ENCODE peak calls at places on chromosome 16, in six cellular contexts. One of them, this sample, is unnamed.

GRCh38 chr16:27315333-27316037 is 1.7 kb downstream of the IL4R start:
- DNase-seq in trophoblast cell: peak; percentile 88
- DNase-seq in mesenchymal stem cell: peak; percentile 76
- DNase-seq in IMR-90: peak; percentile 65
- DNase-seq in neuronal stem cell: no peak
- DNase-seq in H1: no peak
- DNase-seq in this sample: peak; percentile 57

GRCh38 chr16:30760577-30761426 is 1.1 kb downstream of the CFAP119 start:
- DNase-seq in trophoblast cell: no peak
- DNase-seq in H1: no peak
- DNase-seq in mesenchymal stem cell: no peak
- DNase-seq in neuronal stem cell: no peak
- DNase-seq in IMR-90: no peak
- DNase-seq in this sample: no peak

GRCh38 chr16:4687946-4688673 is 5.3 kb upstream of the NUDT16L1 start:
- DNase-seq in H1: no peak
- DNase-seq in IMR-90: no peak
- DNase-seq in neuronal stem cell: no peak
- DNase-seq in trophoblast cell: no peak
- DNase-seq in mesenchymal stem cell: no peak
- DNase-seq in this sample: no peak

GRCh38 chr16:77794586-77794985 is 6.2 kb downstream of the VAT1L start:
- DNase-seq in IMR-90: peak; percentile 92
- DNase-seq in trophoblast cell: no peak
- DNase-seq in mesenchymal stem cell: peak; percentile 86
- DNase-seq in neuronal stem cell: no peak
- DNase-seq in H1: no peak
- DNase-seq in this sample: no peak

GRCh38 chr16:17304124-17304813 is 166.5 kb downstream of the XYLT1 start:
- DNase-seq in trophoblast cell: peak; percentile 93
- DNase-seq in IMR-90: peak; percentile 17
- DNase-seq in neuronal stem cell: no peak
- DNase-seq in H1: no peak
- DNase-seq in mesenchymal stem cell: no peak
- DNase-seq in this sample: no peak

GRCh38 chr16:85195271-85195647 is 83.0 kb upstream of the CIBAR2 start:
- DNase-seq in mesenchymal stem cell: no peak
- DNase-seq in IMR-90: no peak
- DNase-seq in neuronal stem cell: no peak
- DNase-seq in H1: no peak
- DNase-seq in trophoblast cell: no peak
- DNase-seq in this sample: no peak

GRCh38 chr16:55257971-55258613 is 65.9 kb upstream of the IRX6 start:
- DNase-seq in trophoblast cell: peak; percentile 60
- DNase-seq in mesenchymal stem cell: no peak
- DNase-seq in IMR-90: peak; percentile 26
- DNase-seq in H1: peak; percentile 57
- DNase-seq in neuronal stem cell: peak; percentile 49
- DNase-seq in this sample: peak; percentile 80

GRCh38 chr16:4392382-4393242 is 21.0 kb downstream of the VASN start:
- DNase-seq in H1: peak; percentile 59
- DNase-seq in IMR-90: peak; percentile 86
- DNase-seq in mesenchymal stem cell: no peak
- DNase-seq in trophoblast cell: peak; percentile 67
- DNase-seq in neuronal stem cell: no peak
- DNase-seq in this sample: peak; percentile 94

GRCh38 chr16:18804540-18804939 is 3.2 kb upstream of the ARL6IP1 start:
- DNase-seq in IMR-90: no peak
- DNase-seq in neuronal stem cell: no peak
- DNase-seq in H1: no peak
- DNase-seq in trophoblast cell: no peak
- DNase-seq in mesenchymal stem cell: no peak
- DNase-seq in this sample: peak; percentile 42

GRCh38 chr16:54342966-54343365 is 56.4 kb upstream of the IRX3 start:
- DNase-seq in neuronal stem cell: no peak
- DNase-seq in H1: no peak
- DNase-seq in mesenchymal stem cell: no peak
- DNase-seq in trophoblast cell: peak; percentile 73
- DNase-seq in IMR-90: no peak
- DNase-seq in this sample: no peak

GRCh38 chr16:27498916-27499658 is 50.6 kb downstream of the GTF3C1 start:
- DNase-seq in IMR-90: no peak
- DNase-seq in mesenchymal stem cell: no peak
- DNase-seq in H1: no peak
- DNase-seq in neuronal stem cell: no peak
- DNase-seq in trophoblast cell: no peak
- DNase-seq in this sample: no peak

GRCh38 chr16:23755484-23755809 is 621 bp downstream of the CHP2 start:
- DNase-seq in H1: no peak
- DNase-seq in mesenchymal stem cell: no peak
- DNase-seq in neuronal stem cell: no peak
- DNase-seq in trophoblast cell: no peak
- DNase-seq in IMR-90: no peak
- DNase-seq in this sample: no peak

GRCh38 chr16:76639685-76640289 is 362.6 kb downstream of the CNTNAP4 start:
- DNase-seq in neuronal stem cell: no peak
- DNase-seq in trophoblast cell: peak; percentile 44
- DNase-seq in mesenchymal stem cell: peak; percentile 90
- DNase-seq in IMR-90: peak; percentile 1
- DNase-seq in H1: peak; percentile 19
- DNase-seq in this sample: peak; percentile 71

GRCh38 chr16:64445649-64446048 is 676.2 kb downstream of the CDH11 start:
- DNase-seq in trophoblast cell: no peak
- DNase-seq in neuronal stem cell: no peak
- DNase-seq in mesenchymal stem cell: no peak
- DNase-seq in IMR-90: peak; percentile 11
- DNase-seq in H1: no peak
- DNase-seq in this sample: no peak

GRCh38 chr16:64280317-64280716 is 841.5 kb downstream of the CDH11 start:
- DNase-seq in neuronal stem cell: no peak
- DNase-seq in trophoblast cell: no peak
- DNase-seq in mesenchymal stem cell: no peak
- DNase-seq in H1: no peak
- DNase-seq in IMR-90: no peak
- DNase-seq in this sample: no peak

GRCh38 chr16:138049-138417 is 440 bp downstream of the NPRL3 start:
- DNase-seq in H1: no peak
- DNase-seq in neuronal stem cell: peak; percentile 56
- DNase-seq in mesenchymal stem cell: peak; percentile 44
- DNase-seq in IMR-90: no peak
- DNase-seq in trophoblast cell: peak; percentile 32
- DNase-seq in this sample: peak; percentile 36

GRCh38 chr16:86579268-86580062 is 1.1 kb downstream of the FOXL1 start:
- DNase-seq in neuronal stem cell: no peak
- DNase-seq in H1: no peak
- DNase-seq in IMR-90: no peak
- DNase-seq in mesenchymal stem cell: peak; percentile 51
- DNase-seq in trophoblast cell: no peak
- DNase-seq in this sample: no peak

GRCh38 chr16:17330019-17330570 is 140.7 kb downstream of the XYLT1 start:
- DNase-seq in H1: no peak
- DNase-seq in mesenchymal stem cell: no peak
- DNase-seq in neuronal stem cell: no peak
- DNase-seq in IMR-90: no peak
- DNase-seq in trophoblast cell: peak; percentile 73
- DNase-seq in this sample: no peak

DNA sequence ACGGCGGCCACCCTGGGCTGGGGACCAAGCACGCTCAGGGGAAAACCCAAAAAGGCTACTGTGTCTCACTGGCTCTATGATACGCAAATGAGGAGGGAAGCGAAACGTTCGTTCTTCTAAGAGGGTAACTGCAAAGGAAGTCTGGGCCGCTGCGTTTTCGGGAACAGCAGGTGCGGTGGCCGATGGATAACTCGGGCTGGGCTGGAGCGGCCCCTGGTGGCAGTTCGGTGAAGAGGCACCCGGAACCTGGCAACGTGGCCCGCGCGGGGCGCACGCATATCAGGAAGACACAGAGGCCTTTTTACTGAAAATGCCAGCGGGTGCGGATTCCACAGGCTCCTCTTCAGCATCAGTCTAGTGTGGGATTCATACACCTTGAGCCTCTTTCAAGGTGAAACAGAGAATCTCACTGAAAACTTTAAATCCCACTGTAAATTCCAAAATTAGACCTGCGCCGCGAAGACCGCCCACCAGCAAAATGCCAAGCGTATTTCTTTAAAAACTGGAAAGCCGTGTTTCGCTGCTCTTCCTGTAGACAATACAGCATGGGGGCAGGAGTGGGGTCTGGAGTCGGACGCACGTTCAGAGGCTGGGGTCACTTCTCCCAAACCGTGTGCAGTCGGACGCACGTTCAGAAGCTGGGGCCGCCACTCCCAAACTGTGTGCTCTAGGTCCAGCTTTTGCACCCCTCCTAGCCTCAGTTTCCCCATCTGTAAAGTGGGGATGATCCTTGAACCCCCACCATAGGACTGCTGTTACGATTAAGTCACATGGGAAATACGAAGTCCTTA is 44.4 kb upstream of the METTL9 start:
- DNase-seq in mesenchymal stem cell: peak; percentile 66
- DNase-seq in IMR-90: peak; percentile 71
- DNase-seq in trophoblast cell: peak; percentile 96
- DNase-seq in H1: peak; percentile 62
- DNase-seq in neuronal stem cell: peak; percentile 67
- DNase-seq in this sample: peak; percentile 96
- H3K14ac ChIP-seq in mesenchymal stem cell: no peak overlapping the region
- H3K14ac ChIP-seq in IMR-90: peak overlapping the region; percentile 74
- H3K14ac ChIP-seq in trophoblast cell: no peak overlapping the region
- H3K14ac ChIP-seq in H1: no peak overlapping the region
- H3K14ac ChIP-seq in neuronal stem cell: no peak overlapping the region
- H3K14ac ChIP-seq in this sample: peak overlapping the region; percentile 54

GRCh38 chr16:2008009-2008526 is 1.6 kb downstream of the ZNF598 start:
- DNase-seq in trophoblast cell: peak; percentile 91
- DNase-seq in H1: no peak
- DNase-seq in neuronal stem cell: no peak
- DNase-seq in mesenchymal stem cell: no peak
- DNase-seq in IMR-90: peak; percentile 34
- DNase-seq in this sample: no peak

GRCh38 chr16:2008631-2009301 is 855 bp downstream of the ZNF598 start:
- DNase-seq in trophoblast cell: peak; percentile 52
- DNase-seq in mesenchymal stem cell: peak; percentile 67
- DNase-seq in neuronal stem cell: no peak
- DNase-seq in IMR-90: peak; percentile 44
- DNase-seq in H1: no peak
- DNase-seq in this sample: no peak

GRCh38 chr16:2006317-2006716 is 3.3 kb downstream of the ZNF598 start:
- DNase-seq in mesenchymal stem cell: no peak
- DNase-seq in H1: no peak
- DNase-seq in IMR-90: no peak
- DNase-seq in neuronal stem cell: no peak
- DNase-seq in trophoblast cell: no peak
- DNase-seq in this sample: no peak

GRCh38 chr16:2005646-2006045 is 4.0 kb downstream of the ZNF598 start:
- DNase-seq in H1: no peak
- DNase-seq in mesenchymal stem cell: no peak
- DNase-seq in neuronal stem cell: no peak
- DNase-seq in trophoblast cell: no peak
- DNase-seq in IMR-90: no peak
- DNase-seq in this sample: peak; percentile 70

DNA sequence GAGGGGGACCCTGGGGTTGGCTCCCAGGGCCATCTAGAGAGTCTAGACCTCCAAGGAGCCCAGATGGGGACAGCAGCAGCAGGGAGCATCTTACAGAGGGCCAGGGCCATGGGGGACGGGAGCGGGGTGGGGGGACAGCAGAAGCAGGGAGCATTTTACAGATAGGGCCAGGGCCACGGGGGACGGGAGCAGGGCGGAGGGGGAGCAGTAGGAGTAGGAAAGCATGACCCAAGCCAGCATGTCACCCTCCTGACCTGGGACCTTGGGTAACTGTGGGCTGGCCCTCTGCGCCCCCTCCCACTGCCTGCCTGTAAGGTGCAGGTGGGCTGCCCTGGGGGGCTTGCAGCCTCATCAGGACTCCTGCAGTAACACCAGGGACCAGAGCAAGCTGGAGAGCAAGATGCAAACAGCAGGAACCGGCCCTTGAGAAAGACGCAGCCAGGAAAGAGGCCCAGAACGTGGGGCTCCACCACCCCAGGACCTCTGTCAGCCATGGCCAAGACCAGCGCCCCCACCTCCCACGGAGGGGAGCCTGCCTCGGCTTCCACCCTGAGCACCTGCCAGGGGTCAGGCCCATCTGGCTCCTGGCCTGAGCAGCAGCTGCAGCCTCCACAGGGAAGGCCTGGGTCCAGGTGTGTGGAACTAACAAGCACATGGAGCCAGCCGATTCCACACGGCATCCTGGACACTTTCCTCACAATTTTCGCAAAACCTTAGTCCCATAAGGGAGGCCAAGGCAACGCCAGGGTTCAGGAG is 2.4 kb downstream of the ZNF598 start:
- DNase-seq in mesenchymal stem cell: no peak
- DNase-seq in trophoblast cell: no peak
- DNase-seq in H1: no peak
- DNase-seq in IMR-90: no peak
- DNase-seq in neuronal stem cell: no peak
- DNase-seq in this sample: no peak
- H3K14ac ChIP-seq in mesenchymal stem cell: no peak overlapping the region
- H3K14ac ChIP-seq in trophoblast cell: no peak overlapping the region
- H3K14ac ChIP-seq in H1: no peak overlapping the region
- H3K14ac ChIP-seq in IMR-90: no peak overlapping the region
- H3K14ac ChIP-seq in neuronal stem cell: peak overlapping the region; percentile 71
- H3K14ac ChIP-seq in this sample: no peak overlapping the region

GRCh38 chr16:6573577-6573976 is 759.1 kb upstream of the RBFOX1 start:
- DNase-seq in mesenchymal stem cell: no peak
- DNase-seq in H1: peak; percentile 56
- DNase-seq in trophoblast cell: no peak
- DNase-seq in neuronal stem cell: peak; percentile 49
- DNase-seq in IMR-90: no peak
- DNase-seq in this sample: peak; percentile 74

GRCh38 chr16:6574146-6574545 is 758.5 kb upstream of the RBFOX1 start:
- DNase-seq in mesenchymal stem cell: no peak
- DNase-seq in H1: no peak
- DNase-seq in trophoblast cell: no peak
- DNase-seq in neuronal stem cell: no peak
- DNase-seq in IMR-90: no peak
- DNase-seq in this sample: no peak

GRCh38 chr16:6571044-6571443 is 761.6 kb upstream of the RBFOX1 start:
- DNase-seq in trophoblast cell: no peak
- DNase-seq in H1: no peak
- DNase-seq in IMR-90: no peak
- DNase-seq in mesenchymal stem cell: no peak
- DNase-seq in neuronal stem cell: no peak
- DNase-seq in this sample: peak; percentile 49

DNA sequence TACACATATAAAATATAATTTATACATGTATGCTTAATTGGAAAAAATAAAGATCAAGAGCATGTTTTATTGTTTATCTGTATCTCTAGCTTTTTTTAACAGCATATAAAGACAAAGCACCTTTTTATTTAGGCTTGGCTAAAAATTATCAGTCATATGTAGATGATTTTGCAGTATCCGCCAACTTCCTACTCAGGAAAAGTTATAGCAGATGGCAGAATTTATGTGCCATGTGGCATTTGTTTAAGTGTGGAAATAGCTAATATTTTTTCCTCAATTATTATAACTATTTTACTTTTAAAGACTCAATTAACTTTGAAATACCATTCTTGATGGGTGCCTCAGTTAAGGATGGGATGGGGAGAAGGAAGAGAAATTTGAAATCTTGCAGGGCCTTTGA is 762.1 kb upstream of the RBFOX1 start:
- DNase-seq in trophoblast cell: no peak
- DNase-seq in IMR-90: no peak
- DNase-seq in neuronal stem cell: no peak
- DNase-seq in mesenchymal stem cell: no peak
- DNase-seq in H1: no peak
- DNase-seq in this sample: no peak
- H3K14ac ChIP-seq in trophoblast cell: no peak overlapping the region
- H3K14ac ChIP-seq in IMR-90: no peak overlapping the region
- H3K14ac ChIP-seq in neuronal stem cell: no peak overlapping the region
- H3K14ac ChIP-seq in mesenchymal stem cell: no peak overlapping the region
- H3K14ac ChIP-seq in H1: no peak overlapping the region
- H3K14ac ChIP-seq in this sample: no peak overlapping the region

GRCh38 chr16:57644383-57645014 is 16.1 kb downstream of the ADGRG1 start:
- DNase-seq in H1: no peak
- DNase-seq in mesenchymal stem cell: no peak
- DNase-seq in neuronal stem cell: no peak
- DNase-seq in trophoblast cell: no peak
- DNase-seq in IMR-90: no peak
- DNase-seq in this sample: no peak
- H3K14ac ChIP-seq in H1: no peak overlapping the region
- H3K14ac ChIP-seq in mesenchymal stem cell: no peak overlapping the region
- H3K14ac ChIP-seq in neuronal stem cell: peak overlapping the region; percentile 99
- H3K14ac ChIP-seq in trophoblast cell: no peak overlapping the region
- H3K14ac ChIP-seq in IMR-90: no peak overlapping the region
- H3K14ac ChIP-seq in this sample: no peak overlapping the region

This sample was measured in H9.